ENCODE peak calls at places on chromosomes 2 and 18, in five cellular contexts. One of them, this sample, is unnamed.

GRCh38 chr2:10901160-10901559 is 10.6 kb upstream of the KCNF1 start:
- DNase-seq in HCT116: peak
- DNase-seq in Panc1: no peak
- DNase-seq in GM12878: no peak
- DNase-seq in HepG2: no peak
- DNase-seq in this sample: no peak

GRCh38 chr18:75800331-75800648 is 372.8 kb upstream of the SMIM21 start:
- DNase-seq in HCT116: no peak
- DNase-seq in Panc1: no peak
- DNase-seq in GM12878: no peak
- DNase-seq in HepG2: no peak
- DNase-seq in this sample: no peak

GRCh38 chr2:173984866-173985588 is 19.9 kb upstream of the SP3 start:
- DNase-seq in HCT116: no peak
- DNase-seq in Panc1: no peak
- DNase-seq in GM12878: no peak
- DNase-seq in HepG2: no peak
- DNase-seq in this sample: no peak

GRCh38 chr2:10775831-10776230 is 36.8 kb downstream of the PDIA6 start:
- DNase-seq in HCT116: no peak
- DNase-seq in Panc1: no peak
- DNase-seq in GM12878: no peak
- DNase-seq in HepG2: no peak
- DNase-seq in this sample: peak

GRCh38 chr2:81060971-81061370 is 756.4 kb upstream of the LRRTM1 start:
- DNase-seq in HCT116: no peak
- DNase-seq in Panc1: no peak
- DNase-seq in GM12878: no peak
- DNase-seq in HepG2: no peak
- DNase-seq in this sample: no peak

GRCh38 chr2:187842315-187842714 is 288.1 kb upstream of the TFPI start:
- DNase-seq in HCT116: no peak
- DNase-seq in Panc1: no peak
- DNase-seq in GM12878: no peak
- DNase-seq in HepG2: no peak
- DNase-seq in this sample: no peak

GRCh38 chr2:176297067-176297466 is 27.8 kb downstream of the MTX2 start:
- DNase-seq in HCT116: no peak
- DNase-seq in Panc1: no peak
- DNase-seq in GM12878: no peak
- DNase-seq in HepG2: no peak
- DNase-seq in this sample: peak

GRCh38 chr18:21684731-21685130 is 19.8 kb downstream of the ABHD3 start:
- DNase-seq in HCT116: no peak
- DNase-seq in Panc1: no peak
- DNase-seq in GM12878: peak
- DNase-seq in HepG2: peak
- DNase-seq in this sample: no peak

GRCh38 chr2:111667542-111668273 is 216.3 kb downstream of the ANAPC1 start:
- DNase-seq in HCT116: no peak
- DNase-seq in Panc1: peak
- DNase-seq in GM12878: no peak
- DNase-seq in HepG2: peak
- DNase-seq in this sample: no peak

GRCh38 chr2:224884188-224884587 is 158.1 kb downstream of the DOCK10 start:
- DNase-seq in HCT116: no peak
- DNase-seq in Panc1: no peak
- DNase-seq in GM12878: no peak
- DNase-seq in HepG2: no peak
- DNase-seq in this sample: peak

GRCh38 chr2:115165529-115166109 is 723.2 kb downstream of the DPP10 start:
- DNase-seq in HCT116: no peak
- DNase-seq in Panc1: peak
- DNase-seq in GM12878: no peak
- DNase-seq in HepG2: peak
- DNase-seq in this sample: peak

GRCh38 chr2:85448840-85449588 is 30.5 kb downstream of the SH2D6 start:
- DNase-seq in HCT116: no peak
- DNase-seq in Panc1: no peak
- DNase-seq in GM12878: no peak
- DNase-seq in HepG2: no peak
- DNase-seq in this sample: no peak

GRCh38 chr2:195848119-195848899 is 191.3 kb downstream of the SLC39A10 start:
- DNase-seq in HCT116: peak
- DNase-seq in Panc1: no peak
- DNase-seq in GM12878: no peak
- DNase-seq in HepG2: no peak
- DNase-seq in this sample: peak

GRCh38 chr18:36633961-36634412 is 194.8 kb downstream of the TPGS2 start:
- DNase-seq in HCT116: no peak
- DNase-seq in Panc1: no peak
- DNase-seq in GM12878: peak
- DNase-seq in HepG2: no peak
- DNase-seq in this sample: no peak

GRCh38 chr2:195813401-195813800 is 156.4 kb downstream of the SLC39A10 start:
- DNase-seq in HCT116: no peak
- DNase-seq in Panc1: no peak
- DNase-seq in GM12878: no peak
- DNase-seq in HepG2: no peak
- DNase-seq in this sample: no peak

GRCh38 chr18:76857476-76857875 is 35.1 kb downstream of the ZNF236 start:
- DNase-seq in HCT116: no peak
- DNase-seq in Panc1: no peak
- DNase-seq in GM12878: no peak
- DNase-seq in HepG2: no peak
- DNase-seq in this sample: no peak

GRCh38 chr2:102439065-102439695 is 16.2 kb downstream of the IL18RAP start:
- DNase-seq in HCT116: no peak
- DNase-seq in Panc1: no peak
- DNase-seq in GM12878: no peak
- DNase-seq in HepG2: peak
- DNase-seq in this sample: no peak

GRCh38 chr2:240726876-240727275 is 35.2 kb downstream of the AQP12A start:
- DNase-seq in HCT116: no peak
- DNase-seq in Panc1: no peak
- DNase-seq in GM12878: no peak
- DNase-seq in HepG2: no peak
- DNase-seq in this sample: no peak

GRCh38 chr2:172211507-172211906 is 108.8 kb upstream of the DLX2 start:
- DNase-seq in HCT116: no peak
- DNase-seq in Panc1: no peak
- DNase-seq in GM12878: no peak
- DNase-seq in HepG2: no peak
- DNase-seq in this sample: no peak

GRCh38 chr2:226971029-226971584 is 135.3 kb downstream of the RHBDD1 start:
- DNase-seq in HCT116: no peak
- DNase-seq in Panc1: no peak
- DNase-seq in GM12878: no peak
- DNase-seq in HepG2: no peak
- DNase-seq in this sample: no peak

GRCh38 chr2:226970362-226970761 is 134.5 kb downstream of the RHBDD1 start:
- DNase-seq in HCT116: no peak
- DNase-seq in Panc1: no peak
- DNase-seq in GM12878: no peak
- DNase-seq in HepG2: no peak
- DNase-seq in this sample: no peak

GRCh38 chr2:226977775-226978190 is 141.9 kb downstream of the RHBDD1 start:
- DNase-seq in HCT116: no peak
- DNase-seq in Panc1: no peak
- DNase-seq in GM12878: no peak
- DNase-seq in HepG2: no peak
- DNase-seq in this sample: peak

GRCh38 chr2:226971770-226972169 is 135.9 kb downstream of the RHBDD1 start:
- DNase-seq in HCT116: no peak
- DNase-seq in Panc1: no peak
- DNase-seq in GM12878: no peak
- DNase-seq in HepG2: no peak
- DNase-seq in this sample: no peak

GRCh38 chr2:226973821-226974220 is 138.0 kb downstream of the RHBDD1 start:
- DNase-seq in HCT116: no peak
- DNase-seq in Panc1: no peak
- DNase-seq in GM12878: no peak
- DNase-seq in HepG2: no peak
- DNase-seq in this sample: no peak
- TF ChIP-seq SIN3A in HCT116: no peak
- TF ChIP-seq SIN3A in Panc1: no peak
- TF ChIP-seq SIN3A in GM12878: no peak
- TF ChIP-seq SIN3A in HepG2: no peak
- TF ChIP-seq SIN3A in this sample: no peak

DNA sequence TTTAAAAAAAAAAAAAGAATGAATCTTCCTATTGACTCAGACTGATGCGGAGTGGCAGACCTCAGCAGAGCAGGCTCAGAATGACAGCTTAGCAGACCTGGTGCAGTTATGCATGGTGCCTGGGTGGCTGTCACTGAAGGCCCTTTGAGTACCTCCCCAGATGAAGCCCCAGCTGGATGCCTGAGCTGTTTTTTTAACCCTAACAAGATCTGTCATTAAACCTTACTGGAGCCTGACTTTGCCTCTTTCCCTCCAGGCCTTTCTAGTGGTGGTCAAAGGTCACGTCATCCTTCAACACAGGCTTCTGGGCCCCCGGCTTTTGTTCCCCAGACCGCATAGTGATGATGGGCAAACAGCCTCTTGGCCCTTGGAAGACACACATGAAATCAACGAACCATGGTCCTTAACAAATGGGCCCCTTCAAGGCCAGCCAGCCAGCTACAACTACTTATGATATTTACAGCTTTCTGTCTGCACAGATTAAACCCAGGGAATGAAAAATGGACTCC is 138.3 kb upstream of the CYP1B1 start:
- DNase-seq in HCT116: no peak
- DNase-seq in Panc1: no peak
- DNase-seq in GM12878: no peak
- DNase-seq in HepG2: no peak
- DNase-seq in this sample: no peak
- TF ChIP-seq SIN3A in HCT116: no peak
- TF ChIP-seq SIN3A in Panc1: no peak
- TF ChIP-seq SIN3A in GM12878: no peak
- TF ChIP-seq SIN3A in HepG2: no peak
- TF ChIP-seq SIN3A in this sample: no peak

GRCh38 chr2:71348302-71348701 is 16.7 kb downstream of the ZNF638 start:
- DNase-seq in HCT116: no peak
- DNase-seq in Panc1: no peak
- DNase-seq in GM12878: no peak
- DNase-seq in HepG2: peak
- DNase-seq in this sample: no peak

GRCh38 chr2:71358931-71359671 is 27.5 kb downstream of the ZNF638 start:
- DNase-seq in HCT116: no peak
- DNase-seq in Panc1: no peak
- DNase-seq in GM12878: no peak
- DNase-seq in HepG2: no peak
- DNase-seq in this sample: no peak

GRCh38 chr2:71347517-71347916 is 15.9 kb downstream of the ZNF638 start:
- DNase-seq in HCT116: no peak
- DNase-seq in Panc1: no peak
- DNase-seq in GM12878: no peak
- DNase-seq in HepG2: no peak
- DNase-seq in this sample: no peak

DNA sequence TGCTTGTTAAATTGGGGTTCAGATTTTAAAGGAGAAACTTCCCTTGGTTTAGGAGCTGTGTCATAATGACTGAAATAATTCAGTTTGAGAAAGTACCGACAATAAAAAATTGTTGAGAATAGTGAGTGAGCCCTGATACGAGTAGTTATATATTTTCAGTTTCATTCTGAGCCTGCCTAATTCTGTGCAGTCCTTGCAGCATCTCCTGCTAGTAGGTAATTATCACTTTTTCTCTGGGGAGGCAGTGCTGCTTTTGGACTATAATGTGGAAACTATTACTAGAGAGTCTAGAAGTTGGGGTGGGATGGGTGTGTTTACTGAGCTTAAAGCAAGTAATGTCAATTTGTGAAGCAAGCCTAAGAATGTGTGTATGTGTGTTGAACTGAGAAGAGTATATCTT is 21.7 kb downstream of the ZNF638 start:
- DNase-seq in HCT116: no peak
- DNase-seq in Panc1: no peak
- DNase-seq in GM12878: peak
- DNase-seq in HepG2: no peak
- DNase-seq in this sample: no peak
- TF ChIP-seq SIN3A in HCT116: no peak
- TF ChIP-seq SIN3A in Panc1: no peak
- TF ChIP-seq SIN3A in GM12878: no peak
- TF ChIP-seq SIN3A in HepG2: no peak
- TF ChIP-seq SIN3A in this sample: no peak

GRCh38 chr2:208548689-208549088 is 142.1 kb downstream of the PTH2R start:
- DNase-seq in HCT116: no peak
- DNase-seq in Panc1: no peak
- DNase-seq in GM12878: no peak
- DNase-seq in HepG2: no peak
- DNase-seq in this sample: no peak
- TF ChIP-seq SIN3A in HCT116: no peak
- TF ChIP-seq SIN3A in Panc1: no peak
- TF ChIP-seq SIN3A in GM12878: no peak
- TF ChIP-seq SIN3A in HepG2: no peak
- TF ChIP-seq SIN3A in this sample: no peak

GRCh38 chr2:15177103-15177502 is 384.0 kb downstream of the NBAS start:
- DNase-seq in HCT116: peak
- DNase-seq in Panc1: no peak
- DNase-seq in GM12878: peak
- DNase-seq in HepG2: no peak
- DNase-seq in this sample: no peak
- TF ChIP-seq SIN3A in HCT116: peak
- TF ChIP-seq SIN3A in Panc1: no peak
- TF ChIP-seq SIN3A in GM12878: no peak
- TF ChIP-seq SIN3A in HepG2: no peak
- TF ChIP-seq SIN3A in this sample: no peak